ENCODE peak calls at places on chromosomes 3 and 15, in four cellular contexts. D is GM12865; H is stimulated activated CD8-positive, alpha-beta memory T cell treated with anti-CD3 and anti-CD28 coated beads, Interleukin-4, amount 100 ng/mL, for 4 hours; L is RCC 7860. Y is an unnamed sample.

GRCh38 chr3:158483701-158484100 is 87.3 kb upstream of the MLF1 start:
- DNase-seq in D (no peak), L (no peak), H (no peak), Y (no peak)

GRCh38 chr3:56725175-56725574 is 42.1 kb upstream of the TASOR start:
- DNase-seq in D (peak; percentile 94), H (peak; percentile 45), L (no peak), Y (no peak)

GRCh38 chr15:90683371-90683770 is 33.8 kb upstream of the BLM start:
- DNase-seq in H (no peak), D (no peak), L (no peak), Y (no peak)

GRCh38 chr3:140078343-140078742 is 143.4 kb downstream of the CLSTN2 start:
- DNase-seq in D (no peak), H (no peak), L (no peak), Y (no peak)

GRCh38 chr3:157064402-157064801 is 95.5 kb downstream of the CCNL1 start:
- DNase-seq in H (no peak), D (peak; percentile 67), L (no peak), Y (no peak)

GRCh38 chr3:39065197-39065596 is 13.4 kb downstream of the WDR48 start:
- DNase-seq in H (no peak), L (no peak), D (peak; percentile 55), Y (peak; percentile 56)

GRCh38 chr3:172065534-172065933 is 26.2 kb downstream of the FNDC3B start:
- DNase-seq in D (no peak), H (no peak), L (peak; percentile 14), Y (no peak)

GRCh38 chr3:130354430-130354829 is 9.0 kb downstream of the COL6A5 start:
- DNase-seq in H (no peak), L (no peak), D (no peak), Y (peak; percentile 21)

GRCh38 chr15:89419370-89419984 is 76.9 kb downstream of the RHCG start:
- DNase-seq in L (no peak), H (no peak), D (no peak), Y (peak; percentile 42)

GRCh38 chr3:172654470-172654869 is 56.4 kb downstream of the NCEH1 start:
- DNase-seq in L (no peak), H (no peak), D (no peak), Y (no peak)